ENCODE peak calls at places on chromosomes 1 and 21, in four cellular contexts. One of them, this sample, is unnamed.

GRCh38 chr1:13764933-13765332 is 64.9 kb downstream of the PRDM2 start:
- DNase-seq in right lobe of liver: no peak
- DNase-seq in CD8-positive, alpha-beta memory T cell: no peak
- DNase-seq in uterus: no peak
- DNase-seq in this sample: no peak

GRCh38 chr21:31686272-31686913 is 26.9 kb downstream of the SOD1 start:
- DNase-seq in CD8-positive, alpha-beta memory T cell: no peak
- DNase-seq in right lobe of liver: no peak
- DNase-seq in uterus: no peak
- DNase-seq in this sample: no peak

GRCh38 chr1:235532350-235532749 is 28.1 kb upstream of the B3GALNT2 start:
- DNase-seq in right lobe of liver: no peak
- DNase-seq in CD8-positive, alpha-beta memory T cell: no peak
- DNase-seq in uterus: no peak
- DNase-seq in this sample: peak; percentile 71

GRCh38 chr21:34687065-34687464 is 18.3 kb downstream of the CLIC6 start:
- DNase-seq in uterus: no peak
- DNase-seq in CD8-positive, alpha-beta memory T cell: no peak
- DNase-seq in right lobe of liver: no peak
- DNase-seq in this sample: no peak

GRCh38 chr1:108719654-108720435 is 7.1 kb downstream of the FNDC7 start:
- DNase-seq in uterus: no peak
- DNase-seq in CD8-positive, alpha-beta memory T cell: no peak
- DNase-seq in right lobe of liver: no peak
- DNase-seq in this sample: peak; percentile 89

GRCh38 chr21:31991356-31992331 is 118.8 kb downstream of the HUNK start:
- DNase-seq in right lobe of liver: no peak
- DNase-seq in CD8-positive, alpha-beta memory T cell: no peak
- DNase-seq in uterus: no peak
- DNase-seq in this sample: no peak

GRCh38 chr1:180295999-180296398 is 65.9 kb downstream of the LHX4 start:
- DNase-seq in uterus: no peak
- DNase-seq in right lobe of liver: no peak
- DNase-seq in CD8-positive, alpha-beta memory T cell: no peak
- DNase-seq in this sample: no peak

GRCh38 chr1:46394108-46394871 is at the start of gene FAAH:
- DNase-seq in right lobe of liver: peak; percentile 80
- DNase-seq in uterus: peak; percentile 59
- DNase-seq in CD8-positive, alpha-beta memory T cell: no peak
- DNase-seq in this sample: no peak

GRCh38 chr1:151009206-151009587 is 948 bp downstream of the PRUNE1 start:
- DNase-seq in right lobe of liver: no peak
- DNase-seq in CD8-positive, alpha-beta memory T cell: no peak
- DNase-seq in uterus: no peak
- DNase-seq in this sample: no peak

GRCh38 chr1:193558491-193559028 is 372.1 kb upstream of the B3GALT2 start:
- DNase-seq in CD8-positive, alpha-beta memory T cell: no peak
- DNase-seq in right lobe of liver: peak; percentile 60
- DNase-seq in uterus: no peak
- DNase-seq in this sample: peak; percentile 66

GRCh38 chr1:6252374-6252710 is 8.4 kb downstream of the HES3 start:
- DNase-seq in uterus: no peak
- DNase-seq in CD8-positive, alpha-beta memory T cell: no peak
- DNase-seq in right lobe of liver: no peak
- DNase-seq in this sample: no peak

GRCh38 chr1:205481279-205481617 is 23.2 kb upstream of the CDK18 start:
- DNase-seq in uterus: no peak
- DNase-seq in CD8-positive, alpha-beta memory T cell: no peak
- DNase-seq in right lobe of liver: no peak
- DNase-seq in this sample: no peak

GRCh38 chr1:222457513-222457912 is 90.4 kb downstream of the HHIPL2 start:
- DNase-seq in CD8-positive, alpha-beta memory T cell: no peak
- DNase-seq in uterus: no peak
- DNase-seq in right lobe of liver: no peak
- DNase-seq in this sample: no peak

GRCh38 chr1:43799656-43800629 is 92.6 kb downstream of the ST3GAL3 start:
- DNase-seq in uterus: no peak
- DNase-seq in right lobe of liver: no peak
- DNase-seq in CD8-positive, alpha-beta memory T cell: no peak
- DNase-seq in this sample: no peak

GRCh38 chr1:52603301-52603675 is 1.1 kb downstream of the GPX7 start:
- DNase-seq in right lobe of liver: no peak
- DNase-seq in CD8-positive, alpha-beta memory T cell: no peak
- DNase-seq in uterus: no peak
- DNase-seq in this sample: no peak

GRCh38 chr1:183936791-183937190 is 100.7 kb downstream of the COLGALT2 start:
- DNase-seq in uterus: no peak
- DNase-seq in CD8-positive, alpha-beta memory T cell: no peak
- DNase-seq in right lobe of liver: no peak
- DNase-seq in this sample: no peak

GRCh38 chr1:214281902-214282695 is 1.1 kb downstream of the SMYD2 start:
- DNase-seq in right lobe of liver: no peak
- DNase-seq in uterus: peak; percentile 44
- DNase-seq in CD8-positive, alpha-beta memory T cell: no peak
- DNase-seq in this sample: peak; percentile 81

DNA sequence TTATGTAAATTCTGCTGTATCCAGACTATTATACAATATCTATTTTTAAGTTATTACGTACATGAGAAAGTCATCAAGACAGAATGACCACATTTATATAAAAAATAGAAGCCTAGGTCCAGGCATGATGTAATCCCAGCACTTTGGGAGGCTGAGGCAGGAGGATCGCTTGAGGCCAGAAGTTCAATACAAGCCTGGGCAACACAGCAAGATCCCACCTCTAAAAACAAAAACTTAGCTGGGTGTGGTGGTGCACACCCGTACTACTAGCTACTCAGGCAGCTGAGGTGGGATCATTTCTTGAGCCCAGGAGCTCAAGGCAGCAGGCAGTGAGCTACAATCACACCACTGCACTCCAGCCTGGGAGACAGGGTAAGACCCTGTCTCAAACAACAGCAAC is 58.9 kb downstream of the NVL start:
- DNase-seq in right lobe of liver: no peak
- DNase-seq in CD8-positive, alpha-beta memory T cell: no peak
- DNase-seq in uterus: no peak
- DNase-seq in this sample: no peak
- H3K27ac ChIP-seq in right lobe of liver: no peak overlapping the region
- H3K27ac ChIP-seq in CD8-positive, alpha-beta memory T cell: no peak overlapping the region
- H3K27ac ChIP-seq in uterus: no peak overlapping the region
- H3K27ac ChIP-seq in this sample: no peak overlapping the region

GRCh38 chr1:3169621-3170356 is 100.8 kb downstream of the PRDM16 start:
- DNase-seq in right lobe of liver: no peak
- DNase-seq in uterus: no peak
- DNase-seq in CD8-positive, alpha-beta memory T cell: no peak
- DNase-seq in this sample: no peak

GRCh38 chr1:3172431-3173112 is 103.6 kb downstream of the PRDM16 start:
- DNase-seq in uterus: no peak
- DNase-seq in right lobe of liver: no peak
- DNase-seq in CD8-positive, alpha-beta memory T cell: no peak
- DNase-seq in this sample: no peak

GRCh38 chr1:3170566-3171453 is 101.8 kb downstream of the PRDM16 start:
- DNase-seq in CD8-positive, alpha-beta memory T cell: no peak
- DNase-seq in uterus: peak; percentile 82
- DNase-seq in right lobe of liver: peak; percentile 85
- DNase-seq in this sample: no peak

GRCh38 chr1:3173113-3173745 is 104.2 kb downstream of the PRDM16 start:
- DNase-seq in CD8-positive, alpha-beta memory T cell: no peak
- DNase-seq in uterus: no peak
- DNase-seq in right lobe of liver: no peak
- DNase-seq in this sample: no peak

DNA sequence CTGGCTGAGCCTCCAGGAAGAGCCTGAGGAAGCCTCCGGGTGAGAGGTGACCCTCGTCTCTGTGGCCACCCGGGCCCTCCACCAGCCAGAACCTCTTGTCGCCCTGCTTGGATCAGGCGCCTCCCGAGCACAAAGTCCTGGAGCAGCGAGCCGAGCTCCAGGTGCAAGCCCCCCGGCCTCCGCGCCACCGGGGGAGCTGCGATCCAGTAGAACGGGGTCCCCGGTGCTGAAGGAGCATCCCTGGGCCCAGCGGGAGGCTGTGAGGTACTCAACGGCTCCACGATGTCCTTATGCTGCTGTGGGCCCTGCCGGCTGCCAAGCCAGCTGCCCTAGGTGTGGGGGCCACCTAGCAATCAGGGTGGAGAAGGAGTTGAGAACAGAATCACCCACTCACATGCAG is 102.8 kb downstream of the PRDM16 start:
- DNase-seq in uterus: no peak
- DNase-seq in right lobe of liver: no peak
- DNase-seq in CD8-positive, alpha-beta memory T cell: no peak
- DNase-seq in this sample: no peak
- H3K27ac ChIP-seq in uterus: peak overlapping the region; percentile 60
- H3K27ac ChIP-seq in right lobe of liver: no peak overlapping the region
- H3K27ac ChIP-seq in CD8-positive, alpha-beta memory T cell: no peak overlapping the region
- H3K27ac ChIP-seq in this sample: no peak overlapping the region

DNA sequence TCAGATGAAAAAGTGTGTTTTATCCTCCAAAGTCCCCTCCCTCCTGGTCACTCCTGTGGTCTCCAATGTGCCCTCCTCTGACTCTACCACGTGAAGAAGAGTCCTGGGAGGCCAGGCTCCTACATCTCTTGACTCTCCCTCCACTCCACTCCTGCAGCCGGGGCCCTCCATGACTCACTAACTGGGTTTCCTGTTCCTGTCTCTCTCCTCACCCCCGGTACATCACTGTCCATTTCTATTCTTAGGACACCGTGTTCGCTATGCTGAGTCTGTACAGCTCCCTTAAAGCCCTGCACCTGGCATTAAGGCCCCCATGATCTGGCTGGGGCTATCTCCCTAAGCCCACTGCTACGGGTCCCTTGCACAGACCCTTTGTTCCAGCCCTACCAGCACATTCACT is 93.4 kb downstream of the BCAR3 start:
- DNase-seq in uterus: no peak
- DNase-seq in right lobe of liver: no peak
- DNase-seq in CD8-positive, alpha-beta memory T cell: no peak
- DNase-seq in this sample: no peak
- H3K27ac ChIP-seq in uterus: no peak overlapping the region
- H3K27ac ChIP-seq in right lobe of liver: no peak overlapping the region
- H3K27ac ChIP-seq in CD8-positive, alpha-beta memory T cell: no peak overlapping the region
- H3K27ac ChIP-seq in this sample: no peak overlapping the region

DNA sequence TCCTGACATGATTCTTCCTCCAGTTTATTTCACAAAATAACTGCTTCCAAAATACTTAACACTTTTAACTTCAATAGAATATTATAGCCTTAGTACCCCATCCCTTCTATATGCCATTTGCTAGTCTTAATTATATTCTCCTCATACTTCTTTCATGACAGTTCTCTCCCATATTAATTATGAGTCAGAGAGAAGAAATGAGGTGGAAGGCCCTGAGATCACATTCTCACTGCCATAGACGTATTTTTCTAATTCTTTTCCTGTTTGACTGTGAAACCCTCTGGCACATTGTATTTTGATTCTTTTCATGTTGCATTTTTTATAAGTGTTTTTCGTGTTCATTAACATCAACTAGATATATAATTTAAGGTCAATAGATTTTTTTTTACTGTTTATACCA is 88.4 kb downstream of the GTF2B start:
- DNase-seq in right lobe of liver: no peak
- DNase-seq in uterus: no peak
- DNase-seq in CD8-positive, alpha-beta memory T cell: no peak
- DNase-seq in this sample: peak; percentile 51
- H3K27ac ChIP-seq in right lobe of liver: no peak overlapping the region
- H3K27ac ChIP-seq in uterus: no peak overlapping the region
- H3K27ac ChIP-seq in CD8-positive, alpha-beta memory T cell: no peak overlapping the region
- H3K27ac ChIP-seq in this sample: no peak overlapping the region

GRCh38 chr1:211581521-211581920 is 2.6 kb upstream of the SLC30A1 start:
- DNase-seq in CD8-positive, alpha-beta memory T cell: no peak
- DNase-seq in uterus: peak; percentile 45
- DNase-seq in right lobe of liver: no peak
- DNase-seq in this sample: no peak
- H3K27ac ChIP-seq in CD8-positive, alpha-beta memory T cell: no peak overlapping the region
- H3K27ac ChIP-seq in uterus: peak overlapping the region; percentile 89
- H3K27ac ChIP-seq in right lobe of liver: no peak overlapping the region
- H3K27ac ChIP-seq in this sample: no peak overlapping the region

DNA sequence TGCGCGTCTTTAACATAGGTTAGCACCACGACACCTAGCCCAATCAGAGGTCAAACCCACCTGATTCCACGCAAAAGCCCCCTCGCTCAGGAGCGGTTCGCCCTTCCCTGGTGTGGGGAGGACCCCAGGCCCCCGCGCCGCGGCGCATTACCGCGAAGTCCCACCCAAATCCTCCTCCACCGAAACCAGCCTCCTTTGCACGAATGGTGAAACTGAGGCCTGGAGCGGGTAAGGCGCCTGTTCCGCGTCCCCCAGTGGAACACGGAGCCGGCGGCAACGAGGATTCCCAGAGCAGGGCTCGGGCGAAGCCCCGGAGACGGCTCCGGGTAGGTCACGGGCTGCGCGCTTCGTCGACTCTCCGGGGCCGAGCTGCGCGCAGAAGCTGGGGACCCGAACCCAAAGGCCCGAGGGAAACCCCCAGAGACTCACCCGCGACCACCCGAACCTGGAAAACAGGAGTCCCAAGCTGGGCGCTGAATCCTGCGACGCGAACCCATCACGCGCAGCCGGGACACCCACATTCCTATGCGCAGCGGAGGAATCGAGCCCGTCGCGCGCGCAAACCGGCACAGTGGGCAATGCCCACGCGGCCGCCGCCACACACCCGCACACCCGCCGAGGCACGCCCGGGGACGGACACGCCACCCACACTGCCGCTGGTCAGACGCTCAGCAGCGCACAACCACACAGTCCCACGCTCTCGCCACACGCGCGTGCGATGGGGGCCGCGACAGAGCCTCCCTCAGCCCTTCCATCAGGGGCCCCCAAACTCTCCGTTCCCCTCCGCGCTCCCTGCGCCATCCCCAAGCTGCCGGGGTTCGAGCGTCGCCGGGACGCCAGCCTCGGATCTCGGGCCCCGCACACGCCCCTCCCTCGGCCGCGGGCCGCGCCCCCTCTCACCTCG is 507 bp downstream of the GLIS1 start:
- DNase-seq in right lobe of liver: no peak
- DNase-seq in uterus: no peak
- DNase-seq in CD8-positive, alpha-beta memory T cell: no peak
- DNase-seq in this sample: no peak
- H3K27ac ChIP-seq in right lobe of liver: no peak overlapping the region
- H3K27ac ChIP-seq in uterus: no peak overlapping the region
- H3K27ac ChIP-seq in CD8-positive, alpha-beta memory T cell: no peak overlapping the region
- H3K27ac ChIP-seq in this sample: no peak overlapping the region

GRCh38 chr1:230205719-230206198 is 138.7 kb downstream of the GALNT2 start:
- DNase-seq in right lobe of liver: no peak
- DNase-seq in uterus: no peak
- DNase-seq in CD8-positive, alpha-beta memory T cell: no peak
- DNase-seq in this sample: no peak
- H3K27ac ChIP-seq in right lobe of liver: no peak overlapping the region
- H3K27ac ChIP-seq in uterus: no peak overlapping the region
- H3K27ac ChIP-seq in CD8-positive, alpha-beta memory T cell: no peak overlapping the region
- H3K27ac ChIP-seq in this sample: no peak overlapping the region

GRCh38 chr1:157775101-157775870 is 1.6 kb downstream of the FCRL2 start:
- DNase-seq in CD8-positive, alpha-beta memory T cell: no peak
- DNase-seq in uterus: no peak
- DNase-seq in right lobe of liver: no peak
- DNase-seq in this sample: no peak
- H3K27ac ChIP-seq in CD8-positive, alpha-beta memory T cell: no peak overlapping the region
- H3K27ac ChIP-seq in uterus: no peak overlapping the region
- H3K27ac ChIP-seq in right lobe of liver: no peak overlapping the region
- H3K27ac ChIP-seq in this sample: no peak overlapping the region